ENCODE peak calls at places on chromosomes 12 and 14, in five cellular contexts. Q, Y, M, D and A are unnamed samples.

GRCh38 chr12:76670776-76671175 is 93.1 kb upstream of the ZDHHC17 start:
- DNase-seq in Q (no peak), Y (no peak), M (no peak), D (no peak), A (no peak)

GRCh38 chr12:6964605-6965025 is 5.8 kb downstream of the PHB2 start:
- DNase-seq in Q (no peak), Y (no peak), M (no peak), D (peak; percentile 49), A (no peak)

GRCh38 chr12:93223440-93224426 is 154.0 kb upstream of the NUDT4 start:
- DNase-seq in Q (no peak), Y (no peak), M (no peak), D (no peak), A (no peak)

GRCh38 chr12:65999564-66000280 is 130.8 kb downstream of the LLPH start:
- DNase-seq in Q (no peak), Y (no peak), M (no peak), D (no peak), A (no peak)

GRCh38 chr12:4168041-4168440 is 105.5 kb upstream of the CCND2 start:
- DNase-seq in Q (no peak), Y (no peak), M (no peak), D (no peak), A (no peak)

GRCh38 chr12:22228022-22228875 is 106.3 kb downstream of the ST8SIA1 start:
- DNase-seq in Q (no peak), Y (no peak), M (no peak), D (no peak), A (no peak)

GRCh38 chr14:74792249-74793039 is 29.3 kb downstream of the YLPM1 start:
- DNase-seq in Q (no peak), Y (no peak), M (no peak), D (no peak), A (no peak)

GRCh38 chr12:54147186-54147585 is 41.6 kb downstream of the SMUG1 start:
- DNase-seq in Q (no peak), Y (no peak), M (no peak), D (no peak), A (no peak)

GRCh38 chr12:32039917-32040575 is 66.6 kb upstream of the BICD1 start:
- DNase-seq in Q (no peak), Y (no peak), M (no peak), D (peak; percentile 65), A (no peak)

GRCh38 chr14:96363751-96364336 is 518 bp downstream of the GSKIP start:
- DNase-seq in Q (peak; percentile 75), Y (peak; percentile 43), M (peak; percentile 55), D (peak; percentile 15), A (no peak)

GRCh38 chr12:19499030-19499429 is 59.7 kb downstream of the AEBP2 start:
- DNase-seq in Q (no peak), Y (no peak), M (no peak), D (no peak), A (no peak)

GRCh38 chr12:63228853-63229252 is 77.9 kb upstream of the AVPR1A start:
- DNase-seq in Q (no peak), Y (no peak), M (no peak), D (no peak), A (no peak)

GRCh38 chr12:8678661-8679111 is 16.1 kb upstream of the MFAP5 start:
- DNase-seq in Q (no peak), Y (no peak), M (no peak), D (no peak), A (no peak)

GRCh38 chr12:84793558-84794367 is 118.8 kb downstream of the SLC6A15 start:
- DNase-seq in Q (peak; percentile 54), Y (no peak), M (no peak), D (no peak), A (no peak)

GRCh38 chr12:96395236-96395635 is 5.0 kb downstream of the CDK17 start:
- DNase-seq in Q (no peak), Y (no peak), M (no peak), D (no peak), A (no peak)

GRCh38 chr12:49942921-49943662 is 7.4 kb upstream of the AQP2 start:
- DNase-seq in Q (peak; percentile 69), Y (no peak), M (no peak), D (no peak), A (no peak)

GRCh38 chr14:60350366-60350720 is 101.3 kb downstream of the PPM1A start:
- DNase-seq in Q (no peak), Y (no peak), M (no peak), D (peak; percentile 9), A (no peak)

GRCh38 chr14:37081220-37081619 is 91.2 kb downstream of the SLC25A21 start:
- DNase-seq in Q (no peak), Y (no peak), M (peak; percentile 37), D (no peak), A (no peak)

GRCh38 chr14:66082009-66082408 is 404.2 kb upstream of the CCDC196 start:
- DNase-seq in Q (no peak), Y (no peak), M (no peak), D (no peak), A (no peak)

GRCh38 chr14:22664261-22664660 is 20.1 kb upstream of the OR6J1 start:
- DNase-seq in Q (no peak), Y (no peak), M (peak; percentile 57), D (no peak), A (no peak)

GRCh38 chr12:53098982-53099651 is 1.6 kb downstream of the IGFBP6 start:
- DNase-seq in Q (peak; percentile 95), Y (peak; percentile 86), M (peak; percentile 95), D (peak; percentile 96), A (peak; percentile 83)

GRCh38 chr14:91245029-91245428 is 525 bp upstream of the GPR68 start:
- DNase-seq in Q (no peak), Y (peak; percentile 56), M (no peak), D (no peak), A (no peak)

GRCh38 chr12:122422769-122423257 is 344 bp upstream of the CLIP1 start:
- DNase-seq in Q (no peak), Y (no peak), M (peak; percentile 76), D (peak; percentile 59), A (no peak)

DNA sequence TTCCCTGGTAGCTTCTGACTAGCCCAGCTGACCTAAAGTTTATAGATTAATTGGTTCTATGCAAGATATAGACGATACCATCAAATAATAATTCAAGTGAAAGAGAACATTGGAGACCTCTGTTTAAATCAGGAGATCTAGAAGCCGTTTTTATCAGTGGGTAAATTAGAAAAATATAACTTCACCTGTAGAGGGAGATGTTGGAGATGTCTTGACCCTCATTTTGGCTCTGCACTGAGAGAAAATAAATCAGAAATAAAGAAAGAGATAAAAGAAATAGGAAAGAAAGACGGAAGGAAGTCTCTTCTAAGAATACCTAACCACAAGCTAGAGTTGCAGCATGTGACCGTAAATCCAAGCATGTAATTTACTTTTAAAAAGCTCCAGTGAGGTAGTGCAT is 684.5 kb downstream of the C12orf50 start:
- DNase-seq in Q (no peak), Y (no peak), M (peak; percentile 4), D (no peak), A (no peak)
- TF ChIP-seq CTCF in Q (no peak), Y (no peak), M (peak; percentile 30), D (no peak), A (no peak)

GRCh38 chr12:29427964-29428363 is 47.0 kb upstream of the ERGIC2 start:
- DNase-seq in Q (no peak), Y (no peak), M (peak; percentile 9), D (peak; percentile 46), A (no peak)
- TF ChIP-seq CTCF in Q (peak; percentile 10), Y (peak; percentile 63), M (no peak), D (peak; percentile 65), A (no peak)

GRCh38 chr12:77916276-77916675 is 85.6 kb downstream of the NAV3 start:
- DNase-seq in Q (no peak), Y (no peak), M (no peak), D (no peak), A (no peak)
- TF ChIP-seq CTCF in Q (no peak), Y (no peak), M (no peak), D (no peak), A (no peak)

GRCh38 chr12:94459773-94460593 is at the start of gene CEP83:
- DNase-seq in Q (peak; percentile 100), Y (peak; percentile 92), M (peak; percentile 96), D (peak; percentile 94), A (peak; percentile 96)
- TF ChIP-seq CTCF in Q (no peak), Y (no peak), M (no peak), D (no peak), A (no peak)

GRCh38 chr14:54814076-54814475 is 88.5 kb downstream of the GCH1 start:
- DNase-seq in Q (no peak), Y (no peak), M (peak; percentile 73), D (peak; percentile 43), A (no peak)
- TF ChIP-seq CTCF in Q (no peak), Y (no peak), M (peak; percentile 19), D (peak; percentile 40), A (no peak)

DNA sequence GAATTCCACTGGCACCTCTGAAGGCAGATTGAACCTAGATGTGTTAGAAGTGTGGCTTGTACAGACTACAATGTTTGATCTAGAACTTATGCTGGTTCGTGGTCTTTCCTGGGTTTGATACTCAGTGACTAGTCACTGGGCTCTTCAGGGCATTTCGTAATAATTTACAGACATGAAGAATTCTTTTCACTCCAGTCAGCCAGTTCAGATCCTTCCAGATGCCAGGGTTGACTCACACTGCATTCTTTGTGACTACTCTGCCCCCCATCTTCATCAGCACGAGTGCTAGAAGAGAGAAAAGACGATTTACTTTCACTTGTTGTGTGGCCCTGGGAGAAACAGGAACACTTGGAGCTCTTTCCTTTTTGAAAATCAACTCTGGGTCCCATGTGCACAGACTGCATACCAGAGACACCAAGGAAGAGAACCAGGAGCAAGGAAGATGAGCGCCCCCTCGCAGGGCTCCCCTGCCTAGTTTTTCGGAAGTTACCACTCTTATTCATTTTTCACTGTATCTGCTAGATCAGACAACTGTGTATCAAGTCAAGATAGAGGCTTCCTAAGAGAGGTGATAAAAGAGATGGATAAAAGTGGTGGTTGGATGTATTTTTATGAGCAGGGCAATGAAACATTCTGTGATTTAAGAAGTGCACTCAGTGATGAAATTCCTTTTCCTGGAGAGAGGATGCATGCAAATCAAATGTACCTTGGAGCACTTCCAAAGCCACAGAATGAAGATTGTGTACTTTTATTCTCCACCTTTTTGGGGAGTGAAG is 33.5 kb upstream of the EVL start:
- DNase-seq in Q (no peak), Y (no peak), M (peak; percentile 91), D (no peak), A (no peak)
- TF ChIP-seq CTCF in Q (no peak), Y (no peak), M (peak; percentile 57), D (peak; percentile 2), A (no peak)

GRCh38 chr12:11209098-11209497 is 22.4 kb upstream of the TAS2R42 start:
- DNase-seq in Q (no peak), Y (no peak), M (no peak), D (no peak), A (no peak)
- TF ChIP-seq CTCF in Q (no peak), Y (no peak), M (no peak), D (no peak), A (no peak)

GRCh38 chr12:51517800-51518199 is 73.2 kb upstream of the SCN8A start:
- DNase-seq in Q (no peak), Y (no peak), M (no peak), D (no peak), A (no peak)
- TF ChIP-seq CTCF in Q (no peak), Y (no peak), M (no peak), D (peak; percentile 61), A (no peak)